ENCODE peak calls at places on chromosomes 6 and 20, in seven cellular contexts. V is AG09319, U is esophagus squamous epithelium, N is SK-N-SH, E is astrocyte of the cerebellum, I is progenitor cell of endocrine pancreas, D is right atrium auricular region. P is an unnamed sample.

GRCh38 chr6:51028271-51028670 is 209.6 kb downstream of the TFAP2B start:
- DNase-seq in V (no peak), U (no peak), N (no peak), E (peak), I (no peak), D (no peak), P (no peak)

GRCh38 chr20:10430000-10430466 is 4.0 kb downstream of the MKKS start:
- DNase-seq in V (no peak), U (no peak), N (no peak), E (no peak), I (no peak), D (no peak), P (no peak)

GRCh38 chr6:167699141-167700036 is 127.3 kb upstream of the AFDN start:
- DNase-seq in V (no peak), U (peak), N (no peak), E (no peak), I (no peak), D (peak), P (peak)

GRCh38 chr6:7391244-7391643 is 1.6 kb downstream of the RIOK1 start:
- DNase-seq in V (no peak), U (no peak), N (peak), E (no peak), I (no peak), D (no peak), P (no peak)

GRCh38 chr6:54681987-54682386 is 164.6 kb upstream of the FAM83B start:
- DNase-seq in V (peak), U (no peak), N (no peak), E (peak), I (no peak), D (no peak), P (no peak)

GRCh38 chr20:23826541-23827018 is at the start of gene CST2:
- DNase-seq in V (no peak), U (no peak), N (no peak), E (no peak), I (no peak), D (no peak), P (peak)

GRCh38 chr6:151679081-151679480 is 128.4 kb upstream of the ESR1 start:
- DNase-seq in V (peak), U (no peak), N (no peak), E (no peak), I (no peak), D (no peak), P (no peak)

GRCh38 chr6:119307041-119307440 is 42.5 kb downstream of the MAN1A1 start:
- DNase-seq in V (no peak), U (no peak), N (no peak), E (no peak), I (no peak), D (no peak), P (no peak)

GRCh38 chr6:82353848-82354247 is 9.8 kb upstream of the TPBG start:
- DNase-seq in V (no peak), U (no peak), N (no peak), E (no peak), I (no peak), D (no peak), P (no peak)

GRCh38 chr6:36120979-36121706 is 9.2 kb upstream of the MAPK13 start:
- DNase-seq in V (peak), U (no peak), N (no peak), E (no peak), I (no peak), D (peak), P (peak)

GRCh38 chr6:123629234-123629941 is 7.4 kb downstream of the TRDN start:
- DNase-seq in V (no peak), U (no peak), N (no peak), E (no peak), I (no peak), D (no peak), P (no peak)

GRCh38 chr6:136012948-136013347 is 161.4 kb downstream of the PDE7B start:
- DNase-seq in V (no peak), U (no peak), N (no peak), E (no peak), I (no peak), D (no peak), P (no peak)

GRCh38 chr6:142548571-142548970 is 246.8 kb downstream of the ADGRG6 start:
- DNase-seq in V (no peak), U (no peak), N (no peak), E (no peak), I (no peak), D (no peak), P (no peak)

GRCh38 chr6:142550310-142550709 is 248.5 kb downstream of the ADGRG6 start:
- DNase-seq in V (no peak), U (no peak), N (no peak), E (no peak), I (no peak), D (no peak), P (no peak)

DNA sequence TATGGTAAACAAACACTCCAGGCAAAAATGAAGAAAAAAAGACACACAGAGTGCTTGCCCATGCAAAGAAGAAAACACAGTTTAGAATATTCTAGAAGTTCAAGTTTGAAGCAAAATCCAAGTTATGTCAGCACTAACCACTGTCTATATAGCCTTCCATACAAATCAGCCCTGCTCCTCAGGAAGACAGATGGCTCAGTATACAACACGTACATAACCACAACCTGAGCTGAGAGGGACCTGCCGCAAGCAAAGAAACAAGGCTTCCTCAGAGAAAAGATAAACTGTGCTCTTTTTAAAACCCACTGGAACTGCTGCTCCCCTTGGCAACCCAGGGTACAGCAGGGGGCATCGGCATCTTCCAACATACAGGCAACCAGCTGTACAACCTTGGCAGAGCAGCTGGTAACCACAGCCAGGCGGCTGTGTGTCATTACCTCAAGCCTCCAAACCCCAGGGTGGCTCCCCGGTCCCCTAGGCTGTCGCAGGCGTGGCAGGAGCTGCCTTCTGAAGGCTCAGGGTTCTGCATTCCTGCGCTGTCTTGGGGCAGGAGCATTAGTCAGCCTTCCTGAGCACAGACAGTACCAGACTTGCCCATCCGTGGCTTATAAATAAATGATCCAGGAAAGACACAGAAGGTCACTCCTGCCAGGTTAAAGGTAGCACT is 249.5 kb downstream of the ADGRG6 start:
- DNase-seq in V (no peak), U (no peak), N (no peak), E (peak), I (no peak), D (no peak), P (no peak)
- TF ChIP-seq CTCF in V (peak), U (no peak), N (no peak), E (peak), I (no peak), D (no peak), P (no peak)

DNA sequence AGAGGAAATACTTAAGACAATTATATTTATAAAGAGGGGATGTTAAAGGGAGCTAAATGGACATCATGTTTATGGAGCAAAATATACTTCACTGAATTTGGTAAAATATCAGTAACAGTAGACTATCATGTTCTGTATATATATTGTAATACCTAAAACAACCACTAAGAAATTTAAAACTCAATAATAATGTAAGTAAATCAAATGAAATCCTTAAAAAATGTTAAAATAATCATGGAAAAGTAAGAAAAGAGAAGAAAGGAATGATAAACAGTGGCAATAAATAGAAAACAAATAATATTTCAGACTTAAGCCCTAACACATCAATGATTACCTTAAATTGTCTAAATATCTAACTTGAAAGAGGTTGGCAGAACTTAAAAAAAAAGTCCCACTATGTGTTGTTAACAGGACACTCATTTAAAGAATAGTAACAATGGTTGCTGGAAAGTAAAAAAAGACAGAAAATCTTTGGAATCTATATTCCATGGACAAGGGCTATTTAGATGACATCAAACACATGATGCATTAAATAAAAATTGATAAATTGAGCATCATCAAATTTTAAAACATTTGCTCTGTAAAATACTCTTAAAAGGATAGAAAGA is 842.2 kb upstream of the MAP3K7 start:
- DNase-seq in V (no peak), U (no peak), N (no peak), E (no peak), I (no peak), D (no peak), P (no peak)
- TF ChIP-seq CTCF in V (no peak), U (peak), N (peak), E (no peak), I (peak), D (peak), P (no peak)

DNA sequence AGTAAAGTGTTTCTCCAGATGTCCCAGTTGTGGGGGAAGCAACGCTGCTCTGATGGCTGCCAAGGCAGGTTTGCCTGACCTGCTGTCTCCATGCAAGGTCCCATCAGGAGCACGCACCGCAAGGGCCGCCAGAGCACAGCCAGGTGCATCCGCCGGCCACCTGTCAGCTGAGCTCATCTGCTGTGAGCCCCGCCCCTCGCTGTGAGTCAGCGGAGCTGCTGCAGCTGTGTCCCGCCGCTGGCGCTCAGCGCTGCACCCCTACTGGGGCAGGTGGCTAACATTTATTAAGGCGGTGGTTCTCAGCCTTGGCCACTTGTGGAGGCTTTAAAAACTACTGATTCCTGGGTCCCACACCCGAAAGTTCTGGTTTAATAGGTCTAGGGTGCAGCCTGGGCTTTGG is 225.7 kb downstream of the UST start:
- DNase-seq in V (no peak), U (no peak), N (no peak), E (no peak), I (peak), D (no peak), P (peak)
- TF ChIP-seq CTCF in V (no peak), U (no peak), N (no peak), E (no peak), I (peak), D (no peak), P (no peak)

DNA sequence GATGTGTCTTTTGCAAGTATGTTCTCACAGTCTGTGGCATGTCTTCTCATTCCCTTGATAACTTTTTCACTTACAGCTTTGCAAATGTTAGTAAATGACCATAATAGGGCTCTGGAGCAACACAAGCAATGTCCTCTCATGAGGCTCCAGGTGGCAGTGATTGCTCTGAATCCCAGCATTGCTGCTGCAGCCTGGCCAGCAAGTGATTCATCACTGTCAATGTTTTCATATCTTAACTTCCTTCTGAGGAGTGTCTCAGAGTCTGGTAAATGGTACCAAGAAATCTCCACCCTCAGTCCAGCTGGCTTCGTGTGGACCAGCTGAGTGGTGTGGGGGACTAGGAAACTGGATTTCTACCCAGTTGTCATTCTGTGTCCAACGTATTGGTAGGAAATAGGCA is 139.6 kb downstream of the MYLK4 start:
- DNase-seq in V (no peak), U (no peak), N (no peak), E (no peak), I (no peak), D (no peak), P (no peak)
- TF ChIP-seq CTCF in V (no peak), U (no peak), N (no peak), E (no peak), I (no peak), D (no peak), P (no peak)

P was measured in upper lobe of left lung.